ENCODE peak calls at places on chromosome 16, in ten cellular contexts. A is mucosa of descending colon; Q is cardiac muscle cell; H is AG09309; M is CD4-positive, alpha-beta T cell; C is fibroblast of mammary gland; I is SHP77 treated with DMSO at 0.1 percent for 48 hours; V is activated CD4-positive, alpha-beta T cell treated with anti-CD3 and anti-CD28 coated beads, Interleukin-2, amount 50 U/mL, for 1 hour; D is stimulated activated CD4-positive, alpha-beta T cell treated with anti-CD3 and anti-CD28 coated beads, Interleukin-15, amount 100 ng/mL, for 24 hours; P is mesothelial cell of epicardium. O is an unnamed sample.

GRCh38 chr16:84826558-84826941 is 6.8 kb downstream of the CRISPLD2 start:
- DNase-seq in I (no peak), Q (peak), C (peak), M (no peak), H (no peak), D (no peak), V (no peak), P (no peak), A (no peak), O (no peak)

GRCh38 chr16:72291121-72291520 is 119.2 kb upstream of the PMFBP1 start:
- DNase-seq in H (peak), Q (no peak), C (peak), D (no peak), M (no peak), A (no peak), I (no peak), V (no peak), P (no peak), O (no peak)

GRCh38 chr16:86565644-86566511 is 751 bp upstream of the FOXC2 start:
- DNase-seq in A (no peak), D (no peak), I (no peak), Q (peak), H (no peak), V (no peak), M (no peak), C (no peak), P (no peak), O (no peak)

GRCh38 chr16:14562691-14563491 is 67.2 kb downstream of the PARN start:
- DNase-seq in M (no peak), H (peak), A (peak), C (peak), P (no peak), I (no peak), V (no peak), D (peak), Q (peak), O (no peak)

GRCh38 chr16:81885976-81886586 is 107.0 kb downstream of the PLCG2 start:
- DNase-seq in M (no peak), C (peak), D (peak), P (no peak), H (no peak), Q (peak), V (no peak), A (peak), I (peak), O (peak)

GRCh38 chr16:1460602-1461138 is 14.2 kb downstream of the CLCN7 start:
- DNase-seq in P (peak), I (no peak), C (no peak), M (no peak), V (no peak), H (no peak), Q (no peak), D (no peak), A (no peak), O (no peak)

GRCh38 chr16:68486671-68487495 is 38.6 kb upstream of the SMPD3 start:
- DNase-seq in C (no peak), I (no peak), M (no peak), V (no peak), A (peak), Q (no peak), P (no peak), D (no peak), H (no peak), O (no peak)

GRCh38 chr16:65833171-65833871 is 533.2 kb upstream of the CDH5 start:
- DNase-seq in H (peak), I (no peak), D (no peak), Q (no peak), A (peak), P (no peak), M (no peak), C (peak), V (no peak), O (no peak)

GRCh38 chr16:20884240-20884556 is 16.0 kb downstream of the DCUN1D3 start:
- DNase-seq in C (peak), I (no peak), A (no peak), V (no peak), P (no peak), H (no peak), Q (no peak), M (no peak), D (peak), O (no peak)

GRCh38 chr16:3819741-3820724 is 60.5 kb downstream of the CREBBP start:
- DNase-seq in A (peak), V (no peak), H (peak), Q (peak), I (peak), P (no peak), D (no peak), C (peak), M (no peak), O (peak)

GRCh38 chr16:81778861-81779539 is at the start of gene PLCG2:
- DNase-seq in C (peak), V (peak), A (peak), D (peak), Q (peak), I (no peak), H (no peak), M (no peak), P (peak), O (peak)

GRCh38 chr16:88264641-88265285 is 118.0 kb upstream of the ZNF469 start:
- DNase-seq in D (peak), C (peak), P (peak), V (peak), I (no peak), H (no peak), M (no peak), A (peak), Q (peak), O (peak)

GRCh38 chr16:84914273-84914672 is 94.5 kb downstream of the CRISPLD2 start:
- DNase-seq in H (no peak), P (no peak), I (no peak), Q (no peak), V (no peak), A (no peak), D (no peak), C (no peak), M (no peak), O (no peak)

GRCh38 chr16:76970087-76970744 is 220.8 kb upstream of the MON1B start:
- DNase-seq in H (no peak), A (no peak), Q (no peak), D (no peak), V (no peak), I (no peak), M (no peak), C (peak), P (no peak), O (no peak)

GRCh38 chr16:28616636-28617035 is 6.8 kb upstream of the SULT1A1 start:
- DNase-seq in P (no peak), M (no peak), D (no peak), V (no peak), H (no peak), C (no peak), Q (no peak), A (no peak), I (no peak), O (no peak)

GRCh38 chr16:57277586-57277985 is 6.9 kb downstream of the PLLP start:
- DNase-seq in V (peak), P (no peak), M (peak), A (no peak), H (no peak), Q (no peak), D (peak), C (peak), I (no peak), O (peak)

GRCh38 chr16:71883849-71884638 is at the start of gene ZNF821:
- DNase-seq in C (peak), H (no peak), Q (peak), D (peak), V (peak), A (peak), M (peak), I (peak), P (peak), O (peak)

GRCh38 chr16:55482056-55482455 is 3.1 kb downstream of the MMP2 start:
- DNase-seq in Q (no peak), C (peak), V (no peak), H (no peak), D (no peak), I (no peak), A (no peak), P (no peak), M (no peak), O (no peak)

O was measured in erythroblast.